ENCODE peak calls at places on chromosome 10, in eight cellular contexts. J, W, R, N, K, H, V and S are unnamed samples.

GRCh38 chr10:59805043-59805442 is 51.8 kb upstream of the MRLN start:
- DNase-seq in W (peak; percentile 48), K (peak; percentile 18), V (peak; percentile 20), N (no peak), H (peak; percentile 45), R (no peak), J (no peak), S (no peak)

GRCh38 chr10:4129866-4130455 is 345.0 kb upstream of the KLF6 start:
- DNase-seq in N (no peak), J (no peak), H (no peak), R (no peak), W (peak; percentile 23), K (no peak), V (no peak), S (no peak)

GRCh38 chr10:103765981-103766380 is 89.4 kb downstream of the SH3PXD2A start:
- DNase-seq in W (peak; percentile 47), R (no peak), H (no peak), K (peak; percentile 86), N (peak; percentile 71), V (no peak), J (no peak), S (no peak)

GRCh38 chr10:35453855-35454532 is 117.7 kb downstream of the CCNY start:
- DNase-seq in W (no peak), J (no peak), K (no peak), V (no peak), R (no peak), N (no peak), H (no peak), S (no peak)

GRCh38 chr10:37269554-37270256 is 144.3 kb downstream of the ANKRD30A start:
- DNase-seq in R (no peak), N (no peak), J (no peak), V (no peak), H (no peak), K (no peak), W (no peak), S (no peak)

GRCh38 chr10:80148166-80148805 is 15.8 kb downstream of the PLAC9 start:
- DNase-seq in H (no peak), K (no peak), N (no peak), W (no peak), J (no peak), R (no peak), V (no peak), S (no peak)

GRCh38 chr10:98613446-98613845 is 166.7 kb upstream of the HPS1 start:
- DNase-seq in J (no peak), N (no peak), R (no peak), V (no peak), K (no peak), H (no peak), W (no peak), S (no peak)

GRCh38 chr10:15262036-15262713 is 93.7 kb upstream of the NMT2 start:
- DNase-seq in W (peak; percentile 35), H (no peak), R (no peak), V (no peak), K (peak; percentile 11), J (no peak), N (no peak), S (no peak)

GRCh38 chr10:131934769-131935168 is 34.0 kb downstream of the PPP2R2D start:
- DNase-seq in J (no peak), N (no peak), R (no peak), W (no peak), V (no peak), H (no peak), K (no peak), S (no peak)